ENCODE peak calls at places on chromosomes 1 and 21, in six cellular contexts. One of them, this sample, is unnamed.
A peak's percentile ranks its signal among the peaks of the same experiment; 100 is the strongest.

GRCh38 chr1:114545796-114546195 is 34.8 kb upstream of the TRIM33 start:
- DNase-seq in astrocyte: no peak
- DNase-seq in transverse colon: no peak
- DNase-seq in neural progenitor cell: no peak
- DNase-seq in Caco-2: peak; percentile 37
- DNase-seq in ovary: no peak
- DNase-seq in this sample: no peak

GRCh38 chr1:175572932-175573871 is 170.2 kb downstream of the TNR start:
- DNase-seq in astrocyte: no peak
- DNase-seq in transverse colon: peak; percentile 9
- DNase-seq in neural progenitor cell: no peak
- DNase-seq in Caco-2: no peak
- DNase-seq in ovary: peak; percentile 33
- DNase-seq in this sample: no peak

GRCh38 chr1:41811978-41812852 is 106.5 kb downstream of the HIVEP3 start:
- DNase-seq in astrocyte: peak; percentile 87
- DNase-seq in transverse colon: peak; percentile 57
- DNase-seq in neural progenitor cell: peak; percentile 79
- DNase-seq in Caco-2: peak; percentile 39
- DNase-seq in ovary: no peak
- DNase-seq in this sample: peak; percentile 68

GRCh38 chr21:34639882-34640788 is 25.2 kb upstream of the RCAN1 start:
- DNase-seq in astrocyte: no peak
- DNase-seq in transverse colon: no peak
- DNase-seq in neural progenitor cell: no peak
- DNase-seq in Caco-2: no peak
- DNase-seq in ovary: no peak
- DNase-seq in this sample: no peak

GRCh38 chr21:42337830-42338729 is 12.7 kb downstream of the TFF2 start:
- DNase-seq in astrocyte: peak; percentile 9
- DNase-seq in transverse colon: peak; percentile 88
- DNase-seq in neural progenitor cell: peak; percentile 87
- DNase-seq in Caco-2: peak; percentile 81
- DNase-seq in ovary: peak; percentile 66
- DNase-seq in this sample: peak; percentile 68

GRCh38 chr1:165383067-165383466 is 26.6 kb upstream of the LMX1A start:
- DNase-seq in astrocyte: peak; percentile 77
- DNase-seq in transverse colon: peak; percentile 22
- DNase-seq in neural progenitor cell: no peak
- DNase-seq in Caco-2: no peak
- DNase-seq in ovary: peak; percentile 61
- DNase-seq in this sample: no peak

GRCh38 chr1:218624051-218624450 is 278.9 kb downstream of the TGFB2 start:
- DNase-seq in astrocyte: no peak
- DNase-seq in transverse colon: no peak
- DNase-seq in neural progenitor cell: no peak
- DNase-seq in Caco-2: no peak
- DNase-seq in ovary: no peak
- DNase-seq in this sample: peak; percentile 11

GRCh38 chr1:183862967-183863366 is 58.0 kb downstream of the RGL1 start:
- DNase-seq in astrocyte: no peak
- DNase-seq in transverse colon: no peak
- DNase-seq in neural progenitor cell: no peak
- DNase-seq in Caco-2: no peak
- DNase-seq in ovary: no peak
- DNase-seq in this sample: no peak

GRCh38 chr1:201482755-201483154 is 13.8 kb upstream of the PHLDA3 start:
- DNase-seq in astrocyte: no peak
- DNase-seq in transverse colon: no peak
- DNase-seq in neural progenitor cell: no peak
- DNase-seq in Caco-2: no peak
- DNase-seq in ovary: no peak
- DNase-seq in this sample: no peak

GRCh38 chr1:226708967-226709396 is 30.1 kb downstream of the ITPKB start:
- DNase-seq in astrocyte: no peak
- DNase-seq in transverse colon: no peak
- DNase-seq in neural progenitor cell: no peak
- DNase-seq in Caco-2: no peak
- DNase-seq in ovary: no peak
- DNase-seq in this sample: no peak

GRCh38 chr1:153940756-153941155 is 5.8 kb downstream of the DENND4B start:
- DNase-seq in astrocyte: no peak
- DNase-seq in transverse colon: no peak
- DNase-seq in neural progenitor cell: no peak
- DNase-seq in Caco-2: no peak
- DNase-seq in ovary: peak; percentile 19
- DNase-seq in this sample: no peak

GRCh38 chr21:44878053-44878982 is 4.8 kb upstream of the PTTG1IP start:
- DNase-seq in astrocyte: no peak
- DNase-seq in transverse colon: peak; percentile 39
- DNase-seq in neural progenitor cell: no peak
- DNase-seq in Caco-2: no peak
- DNase-seq in ovary: no peak
- DNase-seq in this sample: no peak

GRCh38 chr1:46248122-46248920 is 758 bp downstream of the RAD54L start:
- DNase-seq in astrocyte: no peak
- DNase-seq in transverse colon: peak; percentile 52
- DNase-seq in neural progenitor cell: peak; percentile 65
- DNase-seq in Caco-2: peak; percentile 43
- DNase-seq in ovary: peak; percentile 63
- DNase-seq in this sample: no peak

GRCh38 chr1:93666613-93667384 is 14.8 kb downstream of the BCAR3 start:
- DNase-seq in astrocyte: peak; percentile 67
- DNase-seq in transverse colon: no peak
- DNase-seq in neural progenitor cell: no peak
- DNase-seq in Caco-2: no peak
- DNase-seq in ovary: no peak
- DNase-seq in this sample: peak; percentile 36

GRCh38 chr1:48194801-48195200 is 27.7 kb upstream of the SLC5A9 start:
- DNase-seq in astrocyte: no peak
- DNase-seq in transverse colon: no peak
- DNase-seq in neural progenitor cell: no peak
- DNase-seq in Caco-2: no peak
- DNase-seq in ovary: no peak
- DNase-seq in this sample: no peak

GRCh38 chr1:37478451-37478871 is 4.1 kb downstream of the ZC3H12A start:
- DNase-seq in astrocyte: peak; percentile 76
- DNase-seq in transverse colon: peak; percentile 24
- DNase-seq in neural progenitor cell: no peak
- DNase-seq in Caco-2: no peak
- DNase-seq in ovary: no peak
- DNase-seq in this sample: peak; percentile 50

GRCh38 chr1:93489756-93490155 is 41.8 kb downstream of the FNBP1L start:
- DNase-seq in astrocyte: peak; percentile 46
- DNase-seq in transverse colon: no peak
- DNase-seq in neural progenitor cell: no peak
- DNase-seq in Caco-2: no peak
- DNase-seq in ovary: no peak
- DNase-seq in this sample: peak; percentile 29

GRCh38 chr1:86708923-86709322 is 4.5 kb downstream of the SH3GLB1 start:
- DNase-seq in astrocyte: peak; percentile 63
- DNase-seq in transverse colon: no peak
- DNase-seq in neural progenitor cell: no peak
- DNase-seq in Caco-2: no peak
- DNase-seq in ovary: no peak
- DNase-seq in this sample: no peak

GRCh38 chr1:183303901-183304300 is 114.3 kb downstream of the NMNAT2 start:
- DNase-seq in astrocyte: no peak
- DNase-seq in transverse colon: no peak
- DNase-seq in neural progenitor cell: no peak
- DNase-seq in Caco-2: no peak
- DNase-seq in ovary: no peak
- DNase-seq in this sample: no peak

GRCh38 chr1:225765982-225766674 is 11.5 kb upstream of the SRP9 start:
- DNase-seq in astrocyte: no peak
- DNase-seq in transverse colon: no peak
- DNase-seq in neural progenitor cell: no peak
- DNase-seq in Caco-2: peak; percentile 57
- DNase-seq in ovary: no peak
- DNase-seq in this sample: no peak

GRCh38 chr1:68128157-68128556 is 77.7 kb upstream of the DIRAS3 start:
- DNase-seq in astrocyte: peak; percentile 90
- DNase-seq in transverse colon: no peak
- DNase-seq in neural progenitor cell: no peak
- DNase-seq in Caco-2: no peak
- DNase-seq in ovary: no peak
- DNase-seq in this sample: peak; percentile 34

DNA sequence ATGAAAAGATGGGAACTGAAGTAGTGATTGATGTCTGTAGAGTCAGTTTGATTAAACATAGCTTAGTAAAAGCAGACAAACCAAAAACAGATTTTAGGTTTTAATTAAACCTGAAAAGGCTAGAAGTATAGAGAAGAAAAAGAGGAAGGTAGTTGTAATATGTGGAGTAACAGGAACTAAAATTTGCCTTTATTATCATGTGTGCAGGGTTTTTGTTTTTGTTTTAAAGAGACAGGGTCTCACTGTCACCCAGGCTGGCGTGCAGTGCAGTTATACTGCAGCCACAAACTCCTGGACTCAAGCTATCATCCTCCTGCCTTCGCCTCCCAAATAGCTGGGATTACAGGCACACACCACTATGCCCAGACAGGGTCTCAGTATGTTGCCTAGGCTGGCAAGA is 6.0 kb downstream of the TOR1AIP1 start:
- DNase-seq in astrocyte: no peak
- DNase-seq in transverse colon: no peak
- DNase-seq in neural progenitor cell: no peak
- DNase-seq in Caco-2: no peak
- DNase-seq in ovary: no peak
- DNase-seq in this sample: no peak
- H3K36me3 ChIP-seq in astrocyte: peaks cover 26% of the 10 kb centered on the region
- H3K36me3 ChIP-seq in transverse colon: no peaks in the 10 kb centered on the region
- H3K36me3 ChIP-seq in neural progenitor cell: peaks cover 11% of the 10 kb centered on the region
- H3K36me3 ChIP-seq in Caco-2: peaks cover 2% of the 10 kb centered on the region
- H3K36me3 ChIP-seq in ovary: no peaks in the 10 kb centered on the region
- H3K36me3 ChIP-seq in this sample: peaks cover 49% of the 10 kb centered on the region

GRCh38 chr21:46100426-46100825 is 2.5 kb downstream of the COL6A2 start:
- DNase-seq in astrocyte: peak; percentile 69
- DNase-seq in transverse colon: peak; percentile 6
- DNase-seq in neural progenitor cell: no peak
- DNase-seq in Caco-2: no peak
- DNase-seq in ovary: peak; percentile 29
- DNase-seq in this sample: peak; percentile 56

GRCh38 chr21:46097826-46098286 is at the start of gene COL6A2:
- DNase-seq in astrocyte: no peak
- DNase-seq in transverse colon: peak; percentile 52
- DNase-seq in neural progenitor cell: peak; percentile 84
- DNase-seq in Caco-2: peak; percentile 41
- DNase-seq in ovary: peak; percentile 89
- DNase-seq in this sample: peak; percentile 82

GRCh38 chr21:46098303-46099141 is 610 bp downstream of the COL6A2 start:
- DNase-seq in astrocyte: no peak
- DNase-seq in transverse colon: peak; percentile 10
- DNase-seq in neural progenitor cell: peak; percentile 37
- DNase-seq in Caco-2: peak; percentile 19
- DNase-seq in ovary: peak; percentile 67
- DNase-seq in this sample: peak; percentile 36

GRCh38 chr21:46100020-46100419 is 2.1 kb downstream of the COL6A2 start:
- DNase-seq in astrocyte: no peak
- DNase-seq in transverse colon: no peak
- DNase-seq in neural progenitor cell: no peak
- DNase-seq in Caco-2: no peak
- DNase-seq in ovary: peak; percentile 35
- DNase-seq in this sample: no peak

DNA sequence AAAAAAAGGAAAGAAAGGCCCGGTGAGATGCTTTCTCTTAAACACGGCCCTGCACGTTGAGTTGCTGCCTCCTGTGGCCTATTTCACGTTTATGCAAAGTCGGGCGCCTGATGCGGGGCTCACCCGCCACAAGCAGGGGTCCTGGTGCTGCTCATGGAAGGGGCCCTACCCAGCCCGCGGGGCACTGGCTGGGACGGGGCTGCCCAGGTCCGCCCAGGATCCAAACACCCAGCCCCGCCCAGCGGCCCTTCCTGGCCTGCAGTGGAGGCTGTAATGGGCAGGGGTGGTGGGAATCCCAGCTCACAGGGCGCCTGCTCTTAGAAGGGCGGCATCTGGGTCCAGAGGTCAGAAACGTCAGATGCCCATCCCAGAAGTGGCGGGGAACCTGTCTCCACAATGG is 1.6 kb downstream of the COL6A2 start:
- DNase-seq in astrocyte: no peak
- DNase-seq in transverse colon: peak; percentile 45
- DNase-seq in neural progenitor cell: peak; percentile 34
- DNase-seq in Caco-2: peak; percentile 35
- DNase-seq in ovary: peak; percentile 70
- DNase-seq in this sample: peak; percentile 50
- H3K4me3 ChIP-seq in astrocyte: peak overlapping the region; percentile 76
- H3K4me3 ChIP-seq in transverse colon: peak overlapping the region; percentile 35
- H3K4me3 ChIP-seq in neural progenitor cell: no peak overlapping the region
- H3K4me3 ChIP-seq in Caco-2: no peak overlapping the region
- H3K4me3 ChIP-seq in ovary: peak overlapping the region; percentile 76
- H3K4me3 ChIP-seq in this sample: no peak overlapping the region

DNA sequence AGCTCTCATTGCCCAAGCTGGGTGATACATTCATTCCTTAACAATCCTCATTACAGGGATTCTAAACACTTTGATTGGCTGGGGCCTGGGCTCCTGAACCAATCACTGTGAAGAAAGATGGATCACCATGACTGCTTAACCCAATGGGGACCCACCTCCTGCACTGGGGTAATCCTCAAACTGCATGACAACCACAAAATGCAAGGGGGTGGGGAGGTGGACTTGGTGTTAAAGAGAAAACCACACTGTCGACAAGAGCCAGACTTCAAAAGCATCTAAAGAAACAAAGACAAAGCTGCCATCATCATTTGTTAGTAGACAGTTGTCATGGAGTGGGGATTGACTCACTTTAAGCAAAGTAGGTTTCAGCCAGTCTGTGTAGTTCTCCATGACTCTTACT is 433.8 kb downstream of the PLPP3 start:
- DNase-seq in astrocyte: no peak
- DNase-seq in transverse colon: no peak
- DNase-seq in neural progenitor cell: no peak
- DNase-seq in Caco-2: no peak
- DNase-seq in ovary: no peak
- DNase-seq in this sample: no peak
- H3K36me3 ChIP-seq in astrocyte: no peaks in the 10 kb centered on the region
- H3K36me3 ChIP-seq in transverse colon: no peaks in the 10 kb centered on the region
- H3K36me3 ChIP-seq in neural progenitor cell: no peaks in the 10 kb centered on the region
- H3K36me3 ChIP-seq in Caco-2: no peaks in the 10 kb centered on the region
- H3K36me3 ChIP-seq in ovary: no peaks in the 10 kb centered on the region
- H3K36me3 ChIP-seq in this sample: no peaks in the 10 kb centered on the region

GRCh38 chr1:159991513-159991912 is 37.5 kb upstream of the SLAMF9 start:
- DNase-seq in astrocyte: no peak
- DNase-seq in transverse colon: no peak
- DNase-seq in neural progenitor cell: no peak
- DNase-seq in Caco-2: peak; percentile 49
- DNase-seq in ovary: no peak
- DNase-seq in this sample: no peak
- H3K4me3 ChIP-seq in astrocyte: no peak overlapping the region
- H3K4me3 ChIP-seq in transverse colon: no peak overlapping the region
- H3K4me3 ChIP-seq in neural progenitor cell: no peak overlapping the region
- H3K4me3 ChIP-seq in Caco-2: no peak overlapping the region
- H3K4me3 ChIP-seq in ovary: no peak overlapping the region
- H3K4me3 ChIP-seq in this sample: no peak overlapping the region

This sample was measured in cardiac muscle cell.